ENCODE peak calls at places on chromosome 11, in nine cellular contexts. E is DMS153, Z is heart right ventricle, V is GOT3, B is AG08396, Q is mesendoderm, O is GM23248, G is LoVo, L is nephron progenitor cell. Y is an unnamed sample.

GRCh38 chr11:60872124-60872951 is 5.0 kb downstream of the ZP1 start:
- DNase-seq in L (no peak), Z (no peak), V (no peak), O (peak; percentile 77), G (no peak), Q (no peak), E (no peak), B (no peak), Y (peak; percentile 61)

GRCh38 chr11:10666556-10666955 is 27.0 kb downstream of the IRAG1 start:
- DNase-seq in O (peak; percentile 67), E (no peak), V (no peak), Z (no peak), L (no peak), B (peak; percentile 25), Q (no peak), G (no peak), Y (no peak)

GRCh38 chr11:61509058-61510029 is 795 bp downstream of the LRRC10B start:
- DNase-seq in O (peak; percentile 85), E (peak; percentile 84), Z (peak; percentile 76), V (no peak), B (peak; percentile 90), L (peak; percentile 82), G (peak; percentile 43), Q (peak; percentile 97), Y (peak; percentile 94)

GRCh38 chr11:36300651-36301050 is 4.6 kb downstream of the PRR5L start:
- DNase-seq in L (no peak), O (peak; percentile 50), G (no peak), E (no peak), Q (no peak), B (no peak), Z (peak; percentile 69), V (no peak), Y (peak; percentile 25)

GRCh38 chr11:88175004-88175706 is at the start of gene RAB38:
- DNase-seq in V (no peak), G (no peak), Q (peak; percentile 74), L (peak; percentile 71), Z (peak; percentile 20), O (peak; percentile 41), E (no peak), B (peak; percentile 24), Y (peak; percentile 25)

GRCh38 chr11:69013009-69013951 is at the start of gene MRGPRF:
- DNase-seq in G (no peak), V (peak; percentile 34), Q (peak; percentile 88), L (peak; percentile 33), E (no peak), B (peak; percentile 93), Z (peak; percentile 92), O (peak; percentile 92), Y (peak; percentile 93)

GRCh38 chr11:129694966-129695365 is 120.7 kb upstream of the TMEM45B start:
- DNase-seq in V (no peak), O (peak; percentile 28), G (no peak), Q (no peak), L (no peak), Z (no peak), B (no peak), E (no peak), Y (peak; percentile 3)

GRCh38 chr11:3160252-3161031 is 4.7 kb downstream of the OSBPL5 start:
- DNase-seq in V (no peak), Z (peak; percentile 87), O (peak; percentile 95), L (peak; percentile 89), G (no peak), B (peak; percentile 85), E (peak; percentile 63), Q (peak; percentile 96), Y (peak; percentile 86)

GRCh38 chr11:26134053-26134452 is 197.9 kb upstream of the ANO3 start:
- DNase-seq in Z (no peak), G (no peak), V (no peak), E (no peak), B (no peak), O (no peak), Q (no peak), L (no peak), Y (no peak)

GRCh38 chr11:91066648-91067047 is 843.8 kb upstream of the CHORDC1 start:
- DNase-seq in Q (no peak), O (no peak), G (no peak), L (no peak), B (no peak), V (no peak), Z (no peak), E (no peak), Y (no peak)

GRCh38 chr11:120181446-120181992 is 29.3 kb upstream of the OAF start:
- DNase-seq in B (no peak), E (no peak), O (no peak), Z (no peak), V (no peak), G (no peak), L (no peak), Q (no peak), Y (no peak)

GRCh38 chr11:2787816-2788750 is 88.3 kb upstream of the KCNQ1OT1 start:
- DNase-seq in G (no peak), E (no peak), L (peak; percentile 49), Q (peak; percentile 39), B (no peak), V (no peak), Z (peak; percentile 14), O (no peak), Y (no peak)

GRCh38 chr11:8833568-8834275 is 77.3 kb upstream of the AKIP1 start:
- DNase-seq in B (no peak), E (no peak), L (no peak), Q (peak; percentile 84), V (no peak), O (peak; percentile 82), Z (no peak), G (no peak), Y (no peak)

GRCh38 chr11:18491924-18492323 is 34.8 kb downstream of the TSG101 start:
- DNase-seq in G (no peak), B (no peak), Q (no peak), V (no peak), L (no peak), O (peak; percentile 41), E (no peak), Z (no peak), Y (no peak)

GRCh38 chr11:75767793-75768111 is 826 bp upstream of the DGAT2 start:
- DNase-seq in Q (no peak), E (no peak), Z (no peak), B (no peak), G (no peak), O (no peak), L (no peak), V (no peak), Y (no peak)

GRCh38 chr11:69278091-69278867 is 15.7 kb upstream of the MYEOV start:
- DNase-seq in Q (no peak), Z (no peak), E (no peak), V (no peak), L (peak; percentile 43), O (no peak), G (peak; percentile 70), B (no peak), Y (no peak)

GRCh38 chr11:109512249-109512648 is 90.3 kb downstream of the C11orf87 start:
- DNase-seq in O (peak; percentile 23), V (no peak), B (no peak), Q (no peak), E (no peak), G (no peak), L (no peak), Z (no peak), Y (peak; percentile 11)

GRCh38 chr11:10192036-10192435 is 102.0 kb downstream of the SBF2 start:
- DNase-seq in O (no peak), B (no peak), Q (no peak), Z (no peak), G (no peak), L (no peak), E (no peak), V (no peak), Y (peak; percentile 27)

GRCh38 chr11:120645639-120646038 is 134.1 kb downstream of the GRIK4 start:
- DNase-seq in G (no peak), E (peak; percentile 37), V (no peak), Z (no peak), Q (peak; percentile 83), O (no peak), L (peak; percentile 59), B (no peak), Y (peak; percentile 40)

GRCh38 chr11:13928566-13929251 is 33.8 kb upstream of the SPON1 start:
- DNase-seq in V (no peak), Q (peak; percentile 73), L (peak; percentile 34), Z (no peak), B (peak; percentile 32), E (peak; percentile 28), G (peak; percentile 79), O (peak; percentile 68), Y (peak; percentile 67)

GRCh38 chr11:1866226-1866625 is 13.3 kb downstream of the LSP1 start:
- DNase-seq in Q (no peak), O (no peak), B (no peak), Z (no peak), E (no peak), L (no peak), V (no peak), G (no peak), Y (no peak)

GRCh38 chr11:65415499-65416340 is 6.9 kb upstream of the NEAT1 start:
- DNase-seq in O (peak; percentile 17), Q (no peak), B (no peak), G (no peak), L (no peak), Z (no peak), V (no peak), E (no peak), Y (no peak)

GRCh38 chr11:7571640-7572000 is 57.8 kb downstream of the PPFIBP2 start:
- DNase-seq in O (peak; percentile 83), Q (peak; percentile 92), G (peak; percentile 76), E (peak; percentile 45), Z (peak; percentile 56), B (peak; percentile 70), L (peak; percentile 78), V (no peak), Y (peak; percentile 83)

GRCh38 chr11:472816-473215 is 22.7 kb downstream of the PTDSS2 start:
- DNase-seq in E (no peak), O (no peak), L (no peak), G (no peak), Z (no peak), B (no peak), Q (no peak), V (no peak), Y (no peak)

GRCh38 chr11:71979094-71979493 is 19.6 kb upstream of the IL18BP start:
- DNase-seq in V (no peak), Q (no peak), O (no peak), E (no peak), B (no peak), G (no peak), L (no peak), Z (no peak), Y (no peak)

GRCh38 chr11:70491696-70492472 is 93.6 kb downstream of the CTTN start:
- DNase-seq in Z (no peak), Q (no peak), G (no peak), L (no peak), E (no peak), V (no peak), B (no peak), O (no peak), Y (no peak)

GRCh38 chr11:128506999-128507591 is 80.3 kb downstream of the ETS1 start:
- DNase-seq in V (peak; percentile 17), L (peak; percentile 11), Z (peak; percentile 75), E (peak; percentile 62), Q (peak; percentile 57), G (peak; percentile 62), O (peak; percentile 99), B (peak; percentile 81), Y (peak; percentile 87)

GRCh38 chr11:44788536-44789227 is 61.9 kb downstream of the TSPAN18 start:
- DNase-seq in Q (no peak), Z (no peak), E (no peak), O (no peak), B (no peak), V (no peak), L (no peak), G (no peak), Y (no peak)

GRCh38 chr11:124080319-124081001 is 34.8 kb upstream of the VWA5A start:
- DNase-seq in O (no peak), V (no peak), Q (peak; percentile 36), G (no peak), L (no peak), E (no peak), B (no peak), Z (no peak), Y (no peak)

GRCh38 chr11:7667460-7667859 is 5.8 kb downstream of the CYB5R2 start:
- DNase-seq in Q (no peak), O (no peak), Z (no peak), V (no peak), L (no peak), B (no peak), E (no peak), G (no peak), Y (no peak)

GRCh38 chr11:134542401-134543143 is 130.5 kb upstream of the B3GAT1 start:
- DNase-seq in O (no peak), Q (no peak), Z (no peak), B (no peak), E (no peak), G (peak; percentile 36), L (no peak), V (no peak), Y (no peak)